ENCODE peak calls at places on chromosomes 4 and X, in six cellular contexts. Q is ureter, Y is islet precursor cell, H is Kasumi-1, C is GM23248, X is HT1080. F is an unnamed sample.

GRCh38 chr4:134636332-134637055 is 434.9 kb upstream of the PABPC4L start:
- DNase-seq in Q (no peak), C (no peak), H (peak), X (no peak), Y (no peak), F (no peak)

GRCh38 chrX:136353519-136354095 is 52.8 kb downstream of the ADGRG4 start:
- DNase-seq in Q (no peak), H (no peak), Y (no peak), X (peak), C (peak), F (no peak)

GRCh38 chr4:124713213-124713592 is 671 bp upstream of the ANKRD50 start:
- DNase-seq in X (peak), C (peak), Q (peak), Y (peak), H (peak), F (peak)

GRCh38 chrX:71930298-71930697 is 19.7 kb downstream of the NHSL2 start:
- DNase-seq in H (no peak), C (peak), Q (no peak), Y (no peak), X (no peak), F (no peak)

GRCh38 chr4:81214518-81215218 is 354 bp downstream of the PRKG2 start:
- DNase-seq in Y (peak), C (peak), H (no peak), Q (no peak), X (no peak), F (peak)

GRCh38 chrX:67544871-67545771 is 1.3 kb downstream of the AR start:
- DNase-seq in X (peak), H (no peak), Q (no peak), Y (peak), C (peak), F (peak)

GRCh38 chrX:152635941-152636340 is 1.8 kb upstream of the GABRQ start:
- DNase-seq in H (peak), X (peak), Y (peak), Q (peak), C (peak), F (no peak)

GRCh38 chr4:3529363-3529762 is 2.9 kb downstream of the LRPAP1 start:
- DNase-seq in Y (peak), X (no peak), H (peak), C (no peak), Q (no peak), F (peak)

GRCh38 chr4:20394471-20394870 is 142.8 kb downstream of the SLIT2 start:
- DNase-seq in C (no peak), H (no peak), Y (no peak), X (no peak), Q (no peak), F (no peak)

GRCh38 chr4:138826754-138827153 is 188.8 kb upstream of the NOCT start:
- DNase-seq in C (no peak), Y (no peak), H (no peak), X (no peak), Q (no peak), F (no peak)

GRCh38 chr4:140152015-140152703 is 1.8 kb downstream of the MAML3 start:
- DNase-seq in X (no peak), C (peak), Y (no peak), Q (peak), H (peak), F (peak)

GRCh38 chr4:142473960-142474338 is 372.2 kb downstream of the INPP4B start:
- DNase-seq in X (no peak), H (no peak), C (no peak), Q (peak), Y (no peak), F (no peak)

GRCh38 chr4:187929024-187929423 is 66.5 kb upstream of the ZFP42 start:
- DNase-seq in C (no peak), Q (no peak), Y (no peak), X (no peak), H (no peak), F (no peak)

GRCh38 chr4:74675673-74676279 is 118.5 kb downstream of the BTC start:
- DNase-seq in Q (no peak), Y (peak), X (peak), H (peak), C (peak), F (no peak)

GRCh38 chr4:61160484-61160883 is 39.6 kb upstream of the ADGRL3 start:
- DNase-seq in Q (no peak), X (no peak), Y (no peak), H (no peak), C (no peak), F (no peak)

GRCh38 chr4:9808077-9808476 is 26.6 kb downstream of the DRD5 start:
- DNase-seq in H (no peak), C (no peak), Y (no peak), X (no peak), Q (no peak), F (no peak)

GRCh38 chr4:10173754-10174749 is 57.5 kb upstream of the WDR1 start:
- DNase-seq in H (no peak), Y (peak), C (no peak), X (no peak), Q (peak), F (no peak)

GRCh38 chr4:1199556-1200331 is 27.4 kb upstream of the SPON2 start:
- DNase-seq in C (no peak), H (no peak), Q (peak), Y (no peak), X (no peak), F (no peak)

GRCh38 chrX:31656013-31656412 is 584.2 kb upstream of the FTHL17 start:
- DNase-seq in Q (no peak), Y (no peak), H (no peak), C (peak), X (peak), F (no peak)

GRCh38 chrX:120310861-120311631 is at the start of gene TMEM255A:
- DNase-seq in X (no peak), C (peak), Q (no peak), Y (peak), H (no peak), F (peak)

GRCh38 chr4:687048-687974 is 1.6 kb downstream of the SLC49A3 start:
- DNase-seq in Y (peak), C (peak), Q (peak), H (no peak), X (peak), F (no peak)

GRCh38 chrX:152904151-152905080 is 6.5 kb downstream of the ZNF185 start:
- DNase-seq in C (peak), X (peak), H (peak), Q (no peak), Y (peak), F (no peak)

GRCh38 chrX:134694333-134694925 is 36.2 kb upstream of the PLAC1 start:
- DNase-seq in X (no peak), Q (no peak), Y (no peak), C (no peak), H (no peak), F (no peak)

GRCh38 chr4:1315838-1316536 is 26.3 kb downstream of the MAEA start:
- DNase-seq in H (no peak), C (no peak), X (no peak), Y (no peak), Q (no peak), F (no peak)

GRCh38 chr4:22434895-22435294 is 81.0 kb downstream of the ADGRA3 start:
- DNase-seq in Y (peak), H (peak), C (peak), X (peak), Q (no peak), F (no peak)

GRCh38 chr4:178577933-178578332 is 1135.7 kb upstream of the AGA start:
- DNase-seq in X (no peak), C (no peak), Y (no peak), H (no peak), Q (no peak), F (no peak)

GRCh38 chr4:41024556-41025491 is 189.5 kb downstream of the APBB2 start:
- DNase-seq in C (no peak), Y (no peak), Q (no peak), H (peak), X (no peak), F (no peak)

GRCh38 chr4:88244821-88245579 is 39.4 kb downstream of the PPM1K start:
- DNase-seq in Y (no peak), H (peak), C (no peak), Q (no peak), X (no peak), F (no peak)

GRCh38 chr4:98446499-98447375 is 185.6 kb downstream of the RAP1GDS1 start:
- DNase-seq in X (peak), Q (no peak), H (peak), Y (no peak), C (peak), F (no peak)

GRCh38 chr4:6291784-6292297 is 22.2 kb downstream of the WFS1 start:
- DNase-seq in H (no peak), Q (no peak), X (no peak), Y (no peak), C (no peak), F (no peak)